ENCODE peak calls at places on chromosomes 1 and 21, in six cellular contexts. P is fibroblast of lung, U is RWPE1, M is retinal pigment epithelial cell, L is AG04450, C is endothelial cell. T is an unnamed sample.

GRCh38 chr21:26136686-26137085 is 33.9 kb downstream of the APP start:
- DNase-seq in P (no peak), U (no peak), M (no peak), L (no peak), C (no peak), T (no peak)

GRCh38 chr1:83746234-83746633 is 252.7 kb downstream of the TTLL7 start:
- DNase-seq in P (no peak), U (no peak), M (no peak), L (no peak), C (no peak), T (no peak)

GRCh38 chr1:107750364-107750959 is 214.5 kb downstream of the VAV3 start:
- DNase-seq in P (peak), U (peak), M (peak), L (peak), C (peak), T (peak)

GRCh38 chr21:42459583-42460215 is 36.3 kb downstream of the RSPH1 start:
- DNase-seq in P (no peak), U (no peak), M (no peak), L (no peak), C (no peak), T (no peak)

GRCh38 chr1:171929121-171929520 is 87.8 kb downstream of the DNM3 start:
- DNase-seq in P (no peak), U (no peak), M (no peak), L (no peak), C (no peak), T (no peak)

GRCh38 chr1:1001631-1002300 is 1.9 kb upstream of the HES4 start:
- DNase-seq in P (peak), U (peak), M (no peak), L (no peak), C (peak), T (peak)

GRCh38 chr1:105100102-105100501 is 1350.4 kb downstream of the AMY1C start:
- DNase-seq in P (no peak), U (no peak), M (no peak), L (no peak), C (no peak), T (no peak)

GRCh38 chr1:59427155-59427554 is 130.3 kb downstream of the FGGY start:
- DNase-seq in P (no peak), U (peak), M (no peak), L (no peak), C (no peak), T (no peak)

DNA sequence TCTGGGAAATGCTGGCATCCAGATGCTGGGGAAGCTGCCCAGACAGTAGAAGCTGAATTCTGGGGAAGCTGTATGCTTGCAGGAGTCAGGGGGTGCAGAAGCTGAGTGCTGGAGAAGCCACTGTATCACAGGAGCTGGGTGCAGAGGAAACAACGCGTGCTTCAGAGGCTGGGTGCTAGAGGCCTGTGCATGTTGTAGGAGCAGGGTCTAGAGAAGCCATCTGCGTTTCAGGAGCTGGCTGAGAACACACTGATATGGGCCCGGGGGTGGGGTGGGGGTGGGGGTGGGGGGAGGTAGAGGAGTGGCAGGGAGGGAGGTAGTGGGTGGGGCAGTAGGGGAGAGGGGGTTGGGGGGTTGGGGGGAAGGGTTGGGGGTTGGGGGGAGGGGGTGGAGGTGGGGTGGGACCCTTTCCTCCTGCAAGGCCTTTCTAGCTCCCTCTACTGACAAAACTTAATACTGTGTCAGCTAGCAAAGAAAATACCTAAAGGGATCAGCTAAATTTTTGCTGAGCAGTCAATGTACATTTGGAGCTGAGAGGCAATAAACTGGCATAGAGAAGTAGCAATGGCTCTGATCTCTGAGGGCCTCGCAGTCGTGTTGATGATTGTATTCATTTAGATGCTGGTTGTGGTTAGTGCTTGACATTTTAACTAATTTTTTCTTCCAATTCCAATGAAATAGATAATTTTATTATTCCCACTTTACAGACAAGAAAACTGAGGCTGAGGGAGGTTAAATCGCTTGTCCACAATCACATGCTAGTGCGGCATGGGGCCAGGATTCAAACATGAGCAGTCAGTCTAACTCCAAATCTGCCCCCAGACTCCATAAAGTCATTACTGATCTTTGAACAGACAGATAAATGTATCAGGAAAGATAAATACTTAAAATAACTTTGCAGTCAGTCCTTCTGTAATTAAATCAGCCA is 356.9 kb downstream of the DISC1 start:
- DNase-seq in P (no peak), U (no peak), M (no peak), L (no peak), C (no peak), T (no peak)
- TF ChIP-seq CTCF in P (no peak), U (no peak), M (peak), L (no peak), C (no peak), T (no peak)

GRCh38 chr1:178052650-178053461 is 41.0 kb upstream of the RASAL2 start:
- DNase-seq in P (peak), U (no peak), M (peak), L (no peak), C (peak), T (no peak)

GRCh38 chr1:178055779-178056471 is 38.0 kb upstream of the RASAL2 start:
- DNase-seq in P (peak), U (no peak), M (no peak), L (no peak), C (no peak), T (no peak)

GRCh38 chr1:178057131-178057765 is 36.7 kb upstream of the RASAL2 start:
- DNase-seq in P (no peak), U (no peak), M (no peak), L (no peak), C (no peak), T (no peak)

GRCh38 chr1:178057863-178058576 is 35.9 kb upstream of the RASAL2 start:
- DNase-seq in P (peak), U (no peak), M (no peak), L (no peak), C (peak), T (no peak)

GRCh38 chr1:178055093-178055492 is 38.8 kb upstream of the RASAL2 start:
- DNase-seq in P (peak), U (peak), M (no peak), L (no peak), C (peak), T (no peak)
- TF ChIP-seq CTCF in P (no peak), U (peak), M (peak), L (peak), C (no peak), T (no peak)

DNA sequence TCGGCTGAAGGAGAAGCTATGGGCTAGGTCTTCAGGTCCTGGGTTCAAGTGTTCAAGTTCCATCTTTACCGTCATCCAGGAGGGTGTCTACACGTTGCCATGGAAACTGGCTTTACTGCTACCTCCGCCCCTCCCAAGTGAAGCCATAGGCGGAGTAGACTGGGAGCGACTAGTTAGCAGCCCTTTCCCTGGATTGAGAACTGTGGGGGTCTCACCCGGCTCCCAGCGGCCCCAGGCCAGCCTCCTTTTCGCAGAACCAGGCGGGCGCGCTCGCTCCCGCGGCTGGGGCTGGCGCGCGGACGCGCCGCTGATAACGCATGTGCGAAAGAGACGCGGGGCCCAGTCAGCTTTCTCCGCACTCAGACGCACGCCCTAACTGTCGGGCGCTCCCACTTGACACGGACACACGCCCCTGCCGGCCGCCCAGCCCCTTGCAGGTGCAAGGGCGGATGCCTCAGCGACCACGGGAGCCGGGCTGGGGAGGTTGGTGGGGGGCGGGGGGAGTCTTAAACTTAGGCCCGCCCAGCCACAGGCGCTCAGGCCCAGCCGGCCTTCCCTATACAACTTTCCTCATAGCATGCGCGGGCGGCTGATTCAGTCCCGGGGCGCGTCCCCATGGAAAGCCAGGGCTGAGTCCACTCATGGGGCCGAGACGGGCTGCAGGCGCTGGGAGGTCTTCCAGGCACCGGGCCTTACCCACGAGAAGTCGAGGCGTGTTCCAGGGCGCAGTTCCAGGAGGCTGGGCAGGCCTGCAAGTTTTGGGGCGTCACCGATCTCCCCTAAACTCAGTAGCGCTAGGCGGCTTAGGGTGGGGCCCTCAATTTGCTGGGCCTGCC is 7.4 kb downstream of the EFNA4 start:
- DNase-seq in P (peak), U (peak), M (no peak), L (no peak), C (peak), T (peak)
- TF ChIP-seq CTCF in P (peak), U (peak), M (peak), L (peak), C (peak), T (peak)

GRCh38 chr1:24895511-24895910 is 34.6 kb downstream of the RUNX3 start:
- DNase-seq in P (no peak), U (no peak), M (no peak), L (no peak), C (no peak), T (no peak)

GRCh38 chr1:24898152-24898908 is 31.7 kb downstream of the RUNX3 start:
- DNase-seq in P (peak), U (peak), M (no peak), L (no peak), C (peak), T (peak)

GRCh38 chr1:24896596-24897262 is 33.3 kb downstream of the RUNX3 start:
- DNase-seq in P (no peak), U (no peak), M (no peak), L (no peak), C (no peak), T (peak)

GRCh38 chr1:24897263-24898151 is 32.6 kb downstream of the RUNX3 start:
- DNase-seq in P (no peak), U (no peak), M (no peak), L (no peak), C (no peak), T (peak)

DNA sequence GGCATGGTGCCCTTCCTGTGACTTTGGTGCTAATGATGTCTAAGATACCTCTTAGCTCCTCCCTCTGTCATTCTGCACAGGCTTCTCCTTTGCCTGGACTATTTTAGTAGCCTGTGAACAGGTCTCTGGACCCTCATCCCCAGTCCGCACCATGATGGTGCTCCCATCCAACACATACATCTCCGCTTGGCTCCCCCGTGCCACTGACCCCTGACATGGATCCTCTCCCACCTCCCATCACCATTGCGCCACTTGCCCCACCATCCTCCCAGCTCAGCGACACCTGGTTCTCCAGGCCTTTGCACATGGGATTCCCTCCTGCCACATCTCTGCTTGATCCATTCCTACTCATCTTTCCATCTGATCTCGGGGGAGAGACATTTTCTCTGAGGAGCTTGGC is 33.9 kb downstream of the RUNX3 start:
- DNase-seq in P (no peak), U (no peak), M (no peak), L (no peak), C (no peak), T (no peak)
- TF ChIP-seq CTCF in P (no peak), U (no peak), M (no peak), L (no peak), C (no peak), T (no peak)

DNA sequence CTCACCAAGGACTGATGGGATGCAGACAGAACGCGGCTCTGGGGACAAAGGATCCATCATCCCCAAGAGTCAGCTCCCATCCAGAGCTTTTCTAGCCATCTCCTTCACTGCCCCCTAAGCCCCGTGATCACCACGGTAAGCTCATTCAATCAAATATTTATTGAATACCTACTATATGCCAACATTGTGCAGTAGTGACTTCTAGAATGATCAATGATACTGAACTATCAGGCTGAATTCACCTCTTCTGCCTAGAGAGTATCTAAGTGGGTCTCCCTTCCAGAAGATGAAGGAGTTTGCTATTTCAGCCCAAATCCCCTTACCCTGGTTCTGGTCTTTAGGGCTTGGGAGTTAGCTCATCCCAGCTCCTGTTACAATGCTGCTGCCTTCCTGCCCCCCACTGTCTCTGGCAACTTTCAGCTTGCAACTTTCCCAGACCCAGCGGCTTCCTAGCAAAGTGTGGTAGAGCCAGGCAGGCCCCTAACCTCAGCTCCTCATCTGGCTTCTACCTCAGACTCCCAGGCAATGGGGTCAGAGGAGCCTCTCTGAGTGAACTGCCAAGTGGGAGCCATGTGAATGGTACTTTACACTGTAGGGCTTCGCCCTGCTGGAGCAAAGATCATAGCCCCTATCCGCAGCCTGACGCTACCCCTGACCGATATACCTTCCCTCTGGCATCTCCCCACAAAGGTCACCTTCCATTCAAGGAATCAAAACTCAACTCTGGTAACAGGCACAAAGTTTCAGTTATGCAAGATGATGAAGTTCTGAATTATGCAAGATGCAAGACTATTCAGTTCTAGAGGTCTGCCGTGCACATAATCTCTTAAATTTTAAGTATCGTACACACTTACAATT is 20.9 kb downstream of the TMEM53 start:
- DNase-seq in P (no peak), U (no peak), M (no peak), L (no peak), C (no peak), T (no peak)
- TF ChIP-seq CTCF in P (no peak), U (peak), M (no peak), L (peak), C (peak), T (peak)

T was measured in natural killer cell.